ENCODE peak calls at places on chromosomes 6 and 20, in six cellular contexts. A is fibroblast of lung, T is pancreas, X is trophoblast cell, W is body of pancreas, V is breast epithelium. P is an unnamed sample. For H3K9me3, the result is how much of the 10 kb centered on the place peaks cover.

GRCh38 chr20:38127920-38128528 is 37.0 kb downstream of the TGM2 start:
- DNase-seq in T (peak), V (no peak), X (no peak), W (no peak), A (no peak), P (no peak)

GRCh38 chr20:25389381-25389857 is 1.2 kb downstream of the ABHD12 start:
- DNase-seq in X (no peak), T (no peak), A (peak), V (no peak), W (peak), P (no peak)

GRCh38 chr20:25540273-25540672 is 45.1 kb downstream of the NINL start:
- DNase-seq in A (no peak), T (no peak), X (no peak), W (peak), V (no peak), P (no peak)

GRCh38 chr6:152277826-152278247 is 359.3 kb downstream of the SYNE1 start:
- DNase-seq in T (peak), W (peak), X (no peak), A (no peak), V (no peak), P (no peak)

GRCh38 chr6:126548301-126548700 is 208.4 kb downstream of the CENPW start:
- DNase-seq in W (no peak), X (no peak), V (no peak), A (no peak), T (no peak), P (no peak)

GRCh38 chr6:111973897-111974639 is 79.8 kb upstream of the CCN6 start:
- DNase-seq in T (no peak), A (peak), W (no peak), X (no peak), V (no peak), P (no peak)

GRCh38 chr6:111447051-111447450 is 36.0 kb downstream of the REV3L start:
- DNase-seq in A (peak), X (no peak), W (no peak), V (no peak), T (no peak), P (no peak)

GRCh38 chr6:5423251-5423650 is 161.9 kb downstream of the FARS2 start:
- DNase-seq in A (no peak), T (no peak), X (no peak), V (no peak), W (no peak), P (no peak)

GRCh38 chr6:147479857-147480256 is 28.6 kb upstream of the SAMD5 start:
- DNase-seq in T (no peak), X (no peak), A (no peak), V (no peak), W (no peak), P (no peak)

GRCh38 chr6:8619853-8620252 is 184.5 kb upstream of the SLC35B3 start:
- DNase-seq in V (no peak), T (no peak), X (no peak), W (no peak), A (no peak), P (no peak)

GRCh38 chr6:29757282-29757681 is 34.0 kb downstream of the HLA-F start:
- DNase-seq in X (no peak), T (no peak), W (no peak), A (no peak), V (no peak), P (no peak)

GRCh38 chr6:150971230-150971629 is 105.7 kb downstream of the MTHFD1L start:
- DNase-seq in A (no peak), V (no peak), W (no peak), T (no peak), X (no peak), P (no peak)

GRCh38 chr6:170291271-170292110 is 613 bp upstream of the DLL1 start:
- DNase-seq in T (no peak), V (peak), W (peak), A (no peak), X (no peak), P (no peak)

GRCh38 chr6:139764498-139764986 is 390.1 kb upstream of the CITED2 start:
- DNase-seq in T (no peak), A (peak), V (peak), W (peak), X (peak), P (no peak)

GRCh38 chr6:7628479-7628878 is 38.5 kb downstream of the SNRNP48 start:
- DNase-seq in X (no peak), A (no peak), W (no peak), T (no peak), V (no peak), P (no peak)

GRCh38 chr6:13522639-13523038 is 35.2 kb upstream of the GFOD1 start:
- DNase-seq in T (no peak), W (no peak), X (no peak), A (peak), V (no peak), P (no peak)

GRCh38 chr6:154656660-154657059 is 76.6 kb upstream of the SCAF8 start:
- DNase-seq in V (no peak), A (no peak), T (no peak), W (no peak), X (no peak), P (no peak)

GRCh38 chr20:31720486-31721407 is 1.9 kb downstream of the BCL2L1 start:
- DNase-seq in T (no peak), V (no peak), X (no peak), A (no peak), W (peak), P (no peak)

GRCh38 chr6:169326067-169326799 is 72.6 kb upstream of the THBS2 start:
- DNase-seq in A (peak), T (no peak), W (no peak), V (no peak), X (no peak), P (no peak)

GRCh38 chr6:116030745-116031144 is 29.9 kb downstream of the FRK start:
- DNase-seq in A (peak), X (no peak), V (no peak), W (no peak), T (no peak), P (no peak)

GRCh38 chr6:29926081-29926794 is 16.1 kb upstream of the HLA-A start:
- DNase-seq in T (peak), V (no peak), A (peak), X (no peak), W (no peak), P (no peak)

GRCh38 chr6:119158057-119158848 is 79.8 kb upstream of the FAM184A start:
- DNase-seq in V (peak), W (peak), A (peak), T (peak), X (no peak), P (peak)

GRCh38 chr6:53691667-53692133 is 26.1 kb upstream of the KLHL31 start:
- DNase-seq in T (no peak), X (no peak), V (no peak), A (no peak), W (no peak), P (no peak)

GRCh38 chr6:16295060-16295459 is 56.7 kb downstream of the GMPR start:
- DNase-seq in X (no peak), V (no peak), T (no peak), A (no peak), W (no peak), P (no peak)

GRCh38 chr6:108741346-108741989 is 106.8 kb upstream of the ARMC2 start:
- DNase-seq in A (no peak), T (no peak), W (no peak), V (no peak), X (no peak), P (no peak)

GRCh38 chr6:40485300-40485699 is 101.9 kb downstream of the LRFN2 start:
- DNase-seq in T (no peak), W (no peak), X (no peak), V (no peak), A (no peak), P (no peak)

GRCh38 chr20:14341782-14342181 is 4.4 kb upstream of the FLRT3 start:
- DNase-seq in W (no peak), A (peak), T (no peak), X (no peak), V (no peak), P (no peak)

GRCh38 chr20:55472704-55473103 is 532.6 kb downstream of the CBLN4 start:
- DNase-seq in X (no peak), A (no peak), V (no peak), T (no peak), W (no peak), P (no peak)

GRCh38 chr6:67411036-67411435 is 1224.0 kb upstream of the ADGRB3 start:
- DNase-seq in V (no peak), W (no peak), T (no peak), X (no peak), A (no peak), P (no peak)

GRCh38 chr20:50675671-50676376 is 15.5 kb downstream of the RIPOR3 start:
- DNase-seq in V (no peak), W (no peak), A (no peak), X (peak), T (no peak), P (no peak)

GRCh38 chr20:37894454-37894853 is 8.5 kb upstream of the VSTM2L start:
- DNase-seq in T (no peak), X (no peak), W (no peak), A (no peak), V (no peak), P (no peak)

DNA sequence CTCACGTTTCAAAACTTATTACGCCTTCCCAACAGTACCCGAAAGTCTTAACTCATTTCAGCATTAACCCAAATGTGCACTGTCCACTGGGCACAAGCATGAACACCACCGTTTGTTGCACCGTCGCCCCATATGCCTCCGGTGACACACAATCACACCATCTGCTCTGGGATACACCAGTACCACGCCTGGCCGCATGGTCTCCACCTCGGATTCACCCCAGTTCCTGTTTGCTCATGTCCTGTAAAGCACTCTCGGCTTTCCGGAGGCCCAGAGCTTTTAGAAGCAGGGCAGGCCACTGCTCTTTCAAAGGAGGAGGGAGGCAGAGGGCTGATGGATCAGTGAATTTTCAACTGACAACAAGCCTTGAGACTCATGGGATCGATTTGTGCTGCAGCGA is 1570.0 kb upstream of the DEFB115 start:
- DNase-seq in A (no peak), V (no peak), X (no peak), W (no peak), T (no peak), P (no peak)
- H3K9me3 ChIP-seq in A (under half), V (under half), X (under half), W (under half), T (under half), P (under half)

DNA sequence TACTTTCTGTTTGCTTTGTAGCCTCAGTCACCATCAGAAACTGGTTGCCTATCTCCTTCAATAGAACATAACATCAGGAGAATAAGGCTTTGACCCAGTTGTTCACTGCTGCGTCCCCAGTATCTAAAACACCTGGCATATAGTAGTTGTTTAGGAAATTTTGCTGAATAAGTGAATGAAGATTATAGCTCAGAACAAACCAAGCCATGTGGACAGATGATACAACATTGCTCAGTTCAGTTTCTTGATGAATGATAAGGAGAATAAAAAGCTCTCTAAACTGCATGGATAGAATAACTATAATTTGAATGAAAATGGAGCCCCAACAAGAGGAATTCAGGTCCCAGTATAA is 5.2 kb upstream of the SERPINB1 start:
- DNase-seq in X (no peak), T (no peak), A (no peak), W (no peak), V (no peak), P (no peak)
- H3K4me3 ChIP-seq in X (no peak), T (no peak), A (no peak), W (no peak), V (peak), P (peak)

GRCh38 chr6:168256940-168257339 is 62.6 kb downstream of the DACT2 start:
- DNase-seq in A (no peak), W (no peak), V (no peak), T (no peak), X (no peak), P (no peak)

GRCh38 chr6:168252267-168252666 is 67.3 kb downstream of the DACT2 start:
- DNase-seq in A (no peak), X (no peak), T (no peak), V (no peak), W (no peak), P (no peak)

GRCh38 chr6:168258795-168259194 is 60.8 kb downstream of the DACT2 start:
- DNase-seq in V (no peak), X (no peak), W (no peak), T (no peak), A (no peak), P (no peak)

GRCh38 chr6:168260385-168260987 is 59.1 kb downstream of the DACT2 start:
- DNase-seq in V (no peak), A (no peak), T (no peak), W (no peak), X (no peak), P (no peak)

GRCh38 chr6:168255283-168255881 is 64.2 kb downstream of the DACT2 start:
- DNase-seq in X (no peak), T (no peak), A (no peak), W (no peak), V (no peak), P (no peak)
- H3K9me3 ChIP-seq in X (under half), T (under half), A (under half), W (under half), V (under half), P (under half)

GRCh38 chr6:135346747-135347146 is 150.8 kb downstream of the AHI1 start:
- DNase-seq in V (no peak), T (no peak), X (no peak), W (no peak), A (no peak), P (no peak)
- H3K4me3 ChIP-seq in V (no peak), T (no peak), X (no peak), W (no peak), A (no peak), P (no peak)

DNA sequence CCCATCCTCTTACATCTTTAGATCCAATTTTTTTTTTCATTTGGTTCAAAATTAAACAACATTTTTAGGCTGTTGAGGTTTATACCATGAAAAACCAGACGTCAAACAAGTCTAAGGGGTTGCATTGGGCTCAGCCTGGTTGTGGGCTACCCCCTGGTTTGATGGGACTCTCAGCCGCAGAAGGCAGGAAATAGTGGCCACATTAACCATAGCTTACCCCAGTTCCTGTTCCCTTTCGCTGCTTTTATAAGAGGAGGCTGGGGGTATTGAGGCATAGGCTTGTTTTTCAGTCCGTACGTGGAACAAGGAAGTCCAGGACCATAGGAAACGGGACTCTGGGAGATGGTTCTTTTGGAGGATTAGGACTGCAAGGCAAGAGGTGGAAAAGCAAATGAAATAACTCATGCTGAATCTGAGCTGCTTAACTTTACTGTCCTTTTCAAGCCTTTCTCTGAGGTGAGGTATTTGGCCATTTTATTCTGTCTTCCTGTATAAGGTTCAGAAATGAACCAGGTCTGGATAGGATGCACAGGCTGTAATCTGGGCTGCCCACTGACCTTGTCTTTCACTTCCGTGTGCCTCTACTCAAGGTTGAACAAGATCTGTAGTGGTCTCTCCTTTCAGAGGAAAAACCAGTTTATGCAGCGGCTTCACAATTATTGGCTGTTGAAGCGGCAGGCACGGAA is 7.7 kb downstream of the BRPF3 start:
- DNase-seq in W (peak), V (no peak), A (no peak), X (no peak), T (no peak), P (no peak)
- H3K9me3 ChIP-seq in W (under half), V (under half), A (under half), X (under half), T (under half), P (under half)

DNA sequence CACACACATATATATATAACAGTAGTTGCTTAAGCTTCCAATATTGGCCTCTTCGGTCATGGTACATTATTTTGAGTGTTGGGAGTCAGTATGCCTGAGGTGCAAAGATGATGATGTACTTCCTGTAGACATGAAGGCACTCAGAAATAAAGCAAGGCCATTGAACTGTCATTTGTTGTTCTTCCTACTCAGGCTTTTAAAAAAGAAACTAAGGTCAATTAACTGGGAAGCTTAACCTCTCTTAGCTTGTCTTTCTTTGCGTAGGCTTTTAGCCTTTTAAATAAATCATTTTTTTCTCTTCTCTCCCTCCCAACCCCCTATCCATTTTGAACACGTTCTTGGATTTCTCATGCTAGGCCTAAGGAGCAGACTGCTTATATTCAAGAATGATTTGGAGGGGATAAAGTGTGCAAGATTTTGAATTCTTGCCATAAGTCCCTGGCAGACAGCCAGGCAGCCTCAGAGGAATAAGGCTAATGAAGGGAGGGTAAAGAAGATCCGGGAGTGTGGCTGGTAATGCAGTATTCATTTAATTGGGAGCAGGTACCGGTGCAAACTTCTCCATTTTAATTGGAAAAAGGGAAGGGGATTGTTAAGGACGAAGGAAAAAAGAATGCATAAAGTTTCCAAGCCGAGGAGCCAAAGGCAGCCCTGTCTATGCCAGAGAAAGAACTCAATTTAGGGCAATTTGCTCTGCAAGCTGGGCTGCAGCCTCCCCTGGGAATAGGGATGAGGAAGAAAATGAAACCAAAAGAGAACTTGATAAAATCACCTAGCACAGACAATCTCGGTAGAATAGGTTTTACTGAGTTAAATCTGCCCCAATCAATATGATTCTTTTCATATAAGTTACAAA is 343.8 kb upstream of the MMS22L start:
- DNase-seq in V (no peak), X (no peak), A (peak), W (no peak), T (no peak), P (no peak)
- H3K4me3 ChIP-seq in V (peak), X (no peak), A (peak), W (no peak), T (no peak), P (peak)

GRCh38 chr20:58907481-58908137 is 55.1 kb downstream of the GNAS start:
- DNase-seq in W (peak), A (peak), X (peak), V (peak), T (peak), P (peak)

GRCh38 chr20:58910473-58910872 is 58.0 kb downstream of the GNAS start:
- DNase-seq in V (no peak), A (no peak), T (no peak), W (no peak), X (no peak), P (no peak)

GRCh38 chr20:58909585-58909984 is 57.1 kb downstream of the GNAS start:
- DNase-seq in X (no peak), T (no peak), V (no peak), W (no peak), A (no peak), P (no peak)

GRCh38 chr20:58908216-58908615 is 55.7 kb downstream of the GNAS start:
- DNase-seq in V (no peak), T (no peak), X (no peak), A (no peak), W (no peak), P (no peak)

DNA sequence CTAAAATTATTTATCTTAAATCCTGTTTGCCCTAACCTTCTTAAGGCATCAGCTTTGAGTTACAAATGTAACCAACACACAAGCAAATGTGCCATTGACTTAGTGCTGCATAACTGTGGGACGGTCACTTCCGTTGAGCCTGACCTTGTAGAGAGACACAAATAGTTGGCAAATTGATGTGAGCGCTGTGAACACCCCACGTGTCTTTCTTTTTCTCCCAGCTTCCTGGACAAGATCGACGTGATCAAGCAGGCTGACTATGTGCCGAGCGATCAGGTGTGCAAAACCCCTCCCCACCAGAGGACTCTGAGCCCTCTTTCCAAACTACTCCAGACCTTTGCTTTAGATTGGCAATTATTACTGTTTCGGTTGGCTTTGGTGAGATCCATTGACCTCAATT is 56.4 kb downstream of the GNAS start:
- DNase-seq in A (no peak), W (no peak), V (no peak), T (no peak), X (no peak), P (no peak)
- H3K9me3 ChIP-seq in A (under half), W (under half), V (under half), T (under half), X (under half), P (under half)

P was measured in esophagus squamous epithelium.